ENCODE peak calls at places on chromosome 10, in ten cellular contexts. T is SW480; U is ELF-1; K is activated CD4-positive, alpha-beta T cell treated with anti-CD3 and anti-CD28 coated beads, Interleukin-2, amount 50 U/mL, for 4 hours; S is fibroblast of pulmonary artery; W is small intestine; J is GM10248; I is vagina; P is GM04504; X is body of pancreas. D is an unnamed sample.

GRCh38 chr10:17217661-17218306 is 10.3 kb upstream of the VIM start:
- DNase-seq in W (no peak), K (no peak), S (peak), P (peak), J (no peak), U (no peak), X (no peak), T (no peak), I (no peak), D (no peak)

GRCh38 chr10:73117976-73118743 is 7.9 kb downstream of the NUDT13 start:
- DNase-seq in U (peak), P (no peak), S (peak), K (no peak), T (peak), W (no peak), J (peak), X (no peak), I (no peak), D (no peak)

GRCh38 chr10:33483124-33483794 is 148.8 kb upstream of the NRP1 start:
- DNase-seq in X (no peak), W (no peak), I (no peak), T (no peak), S (no peak), J (no peak), P (no peak), U (peak), K (no peak), D (no peak)

GRCh38 chr10:80443531-80443974 is 10.6 kb upstream of the TSPAN14 start:
- DNase-seq in W (no peak), U (peak), P (no peak), T (peak), J (peak), K (no peak), S (peak), X (no peak), I (no peak), D (no peak)

GRCh38 chr10:62381385-62382102 is 7.4 kb downstream of the ZNF365 start:
- DNase-seq in I (no peak), U (no peak), T (no peak), W (no peak), J (no peak), P (no peak), X (no peak), K (no peak), S (no peak), D (no peak)

GRCh38 chr10:113992601-113993011 is 51.1 kb upstream of the ADRB1 start:
- DNase-seq in X (no peak), T (peak), I (no peak), K (no peak), S (no peak), J (no peak), W (no peak), U (no peak), P (peak), D (no peak)

GRCh38 chr10:123509338-123509737 is 156.8 kb upstream of the GPR26 start:
- DNase-seq in I (no peak), S (no peak), U (no peak), T (no peak), K (no peak), W (no peak), X (no peak), P (no peak), J (no peak), D (no peak)

GRCh38 chr10:499991-500390 is 189.5 kb downstream of the DIP2C start:
- DNase-seq in W (no peak), T (no peak), K (no peak), J (no peak), I (no peak), X (no peak), U (no peak), P (no peak), S (no peak), D (no peak)

GRCh38 chr10:30114871-30115270 is 55.5 kb upstream of the JCAD start:
- DNase-seq in T (no peak), I (no peak), J (no peak), P (no peak), U (no peak), W (no peak), S (peak), K (no peak), X (no peak), D (no peak)

GRCh38 chr10:11407939-11408338 is 203.5 kb downstream of the USP6NL start:
- DNase-seq in S (no peak), W (peak), U (no peak), P (no peak), T (no peak), X (no peak), I (no peak), J (no peak), K (no peak), D (no peak)

GRCh38 chr10:51879238-51879637 is 179.8 kb upstream of the CSTF2T start:
- DNase-seq in K (no peak), T (no peak), W (peak), I (no peak), J (peak), U (no peak), P (peak), X (no peak), S (peak), D (peak)

GRCh38 chr10:42941790-42942189 is 135.1 kb upstream of the RET start:
- DNase-seq in T (no peak), X (no peak), S (no peak), J (peak), W (no peak), U (peak), I (peak), K (no peak), P (no peak), D (no peak)

GRCh38 chr10:71569775-71570588 is 149.6 kb downstream of the C10orf105 start:
- DNase-seq in J (peak), T (peak), X (peak), U (peak), P (peak), I (no peak), S (peak), W (peak), K (peak), D (peak)

D was measured in T-helper 2 cell treated with Interferon-gamma antibody and Interleukin-4, amounts not matched to agents 5 μg/mL and 100 μg/mL, for 36 hours.